ENCODE peak calls at places on chromosomes 7 and 10, in five cellular contexts. K, Q, L, G and N are unnamed samples.

GRCh38 chr10:92965314-92965713 is 95.3 kb upstream of the CYP26C1 start:
- DNase-seq in K (no peak), Q (peak), L (peak), G (peak), N (peak)

GRCh38 chr7:50491943-50492342 is 41.8 kb upstream of the FIGNL1 start:
- DNase-seq in K (no peak), Q (no peak), L (no peak), G (no peak), N (no peak)

GRCh38 chr10:124125305-124126116 is 32.1 kb upstream of the CHST15 start:
- DNase-seq in K (no peak), Q (peak), L (peak), G (no peak), N (peak)

GRCh38 chr7:132030161-132030568 is 473.7 kb upstream of the PODXL start:
- DNase-seq in K (no peak), Q (no peak), L (no peak), G (no peak), N (peak)

GRCh38 chr7:117458977-117459583 is 20.7 kb upstream of the CFTR start:
- DNase-seq in K (no peak), Q (peak), L (peak), G (peak), N (peak)

GRCh38 chr10:43110318-43111071 is 27.8 kb upstream of the CSGALNACT2 start:
- DNase-seq in K (no peak), Q (no peak), L (peak), G (no peak), N (no peak)

GRCh38 chr7:122942765-122943164 is 52.7 kb downstream of the TAS2R16 start:
- DNase-seq in K (no peak), Q (no peak), L (no peak), G (no peak), N (no peak)

GRCh38 chr7:98400538-98401427 is at the start of gene BAIAP2L1:
- DNase-seq in K (peak), Q (no peak), L (peak), G (peak), N (peak)

GRCh38 chr10:118918116-118918515 is 111.4 kb upstream of the NANOS1 start:
- DNase-seq in K (no peak), Q (no peak), L (no peak), G (no peak), N (no peak)

GRCh38 chr10:5423774-5424173 is 11.4 kb downstream of the NET1 start:
- DNase-seq in K (no peak), Q (no peak), L (no peak), G (no peak), N (no peak)

GRCh38 chr7:20260219-20260618 is 43.0 kb upstream of the MACC1 start:
- DNase-seq in K (no peak), Q (no peak), L (no peak), G (no peak), N (no peak)

GRCh38 chr7:37944737-37945054 is 24.3 kb downstream of the EPDR1 start:
- DNase-seq in K (no peak), Q (no peak), L (no peak), G (no peak), N (no peak)

GRCh38 chr7:159030490-159031134 is 114.1 kb downstream of the VIPR2 start:
- DNase-seq in K (peak), Q (peak), L (no peak), G (peak), N (peak)

GRCh38 chr10:68989317-68989990 is 851 bp downstream of the KIFBP start:
- DNase-seq in K (no peak), Q (no peak), L (no peak), G (no peak), N (no peak)

GRCh38 chr10:7956508-7956907 is 98.0 kb upstream of the GATA3 start:
- DNase-seq in K (no peak), Q (peak), L (peak), G (no peak), N (no peak)

GRCh38 chr10:100972115-100972903 is 3.0 kb downstream of the SEMA4G start:
- DNase-seq in K (no peak), Q (no peak), L (no peak), G (no peak), N (no peak)

GRCh38 chr10:125208854-125209545 is 48.6 kb upstream of the CTBP2 start:
- DNase-seq in K (no peak), Q (no peak), L (no peak), G (no peak), N (no peak)

GRCh38 chr10:117112220-117112619 is 25.9 kb downstream of the VAX1 start:
- DNase-seq in K (no peak), Q (no peak), L (no peak), G (no peak), N (no peak)

GRCh38 chr10:44306147-44306710 is 78.7 kb downstream of the CXCL12 start:
- DNase-seq in K (no peak), Q (no peak), L (no peak), G (no peak), N (no peak)

GRCh38 chr10:8235253-8236027 is 181.0 kb downstream of the GATA3 start:
- DNase-seq in K (no peak), Q (no peak), L (no peak), G (no peak), N (no peak)

GRCh38 chr7:23026164-23026563 is 12.2 kb upstream of the HYCC1 start:
- DNase-seq in K (no peak), Q (no peak), L (peak), G (no peak), N (no peak)

GRCh38 chr10:49311562-49312236 is 12.7 kb downstream of the C10orf71 start:
- DNase-seq in K (no peak), Q (peak), L (no peak), G (no peak), N (no peak)

GRCh38 chr10:77516575-77516974 is 121.0 kb downstream of the KCNMA1 start:
- DNase-seq in K (no peak), Q (no peak), L (no peak), G (no peak), N (no peak)

GRCh38 chr7:134527979-134528371 is 608 bp downstream of the AKR1B10 start:
- DNase-seq in K (no peak), Q (no peak), L (peak), G (no peak), N (no peak)

GRCh38 chr7:90216771-90217170 is 5.2 kb downstream of the STEAP2 start:
- DNase-seq in K (no peak), Q (no peak), L (no peak), G (no peak), N (no peak)

GRCh38 chr7:138962561-138963270 is 18.5 kb downstream of the KIAA1549 start:
- DNase-seq in K (no peak), Q (peak), L (peak), G (no peak), N (no peak)

GRCh38 chr7:22193361-22194016 is 163.5 kb downstream of the RAPGEF5 start:
- DNase-seq in K (no peak), Q (no peak), L (no peak), G (no peak), N (no peak)

GRCh38 chr10:58919927-58920654 is 256.4 kb upstream of the PHYHIPL start:
- DNase-seq in K (no peak), Q (no peak), L (peak), G (peak), N (no peak)

GRCh38 chr7:71221549-71221948 is 89.6 kb downstream of the GALNT17 start:
- DNase-seq in K (no peak), Q (no peak), L (no peak), G (no peak), N (no peak)